ENCODE peak calls at places on chromosomes 11 and 22, in nine cellular contexts. One of them, this sample, is unnamed.

GRCh38 chr11:114891911-114892310 is 213.6 kb downstream of the NXPE2 start:
- DNase-seq in pancreas: no peak
- DNase-seq in heart left ventricle: no peak
- DNase-seq in thoracic aorta: no peak
- DNase-seq in GM23248: no peak
- DNase-seq in neural progenitor cell: no peak
- DNase-seq in SJSA1: no peak
- DNase-seq in tibial nerve: no peak
- DNase-seq in A673: no peak
- DNase-seq in this sample: no peak

GRCh38 chr22:35587447-35587870 is 29.7 kb downstream of the MB start:
- DNase-seq in A673: peak; percentile 34
- DNase-seq in SJSA1: no peak
- DNase-seq in pancreas: no peak
- DNase-seq in GM23248: peak; percentile 15
- DNase-seq in neural progenitor cell: no peak
- DNase-seq in tibial nerve: no peak
- DNase-seq in thoracic aorta: no peak
- DNase-seq in heart left ventricle: peak; percentile 91
- DNase-seq in this sample: peak; percentile 94

GRCh38 chr11:84722583-84723108 is 904.5 kb downstream of the DLG2 start:
- DNase-seq in pancreas: no peak
- DNase-seq in heart left ventricle: no peak
- DNase-seq in A673: peak; percentile 16
- DNase-seq in neural progenitor cell: peak; percentile 69
- DNase-seq in tibial nerve: no peak
- DNase-seq in SJSA1: no peak
- DNase-seq in thoracic aorta: no peak
- DNase-seq in GM23248: peak; percentile 1
- DNase-seq in this sample: no peak

GRCh38 chr11:28228196-28228595 is 120.0 kb downstream of the METTL15 start:
- DNase-seq in SJSA1: no peak
- DNase-seq in pancreas: no peak
- DNase-seq in heart left ventricle: no peak
- DNase-seq in tibial nerve: no peak
- DNase-seq in A673: peak; percentile 49
- DNase-seq in thoracic aorta: no peak
- DNase-seq in neural progenitor cell: no peak
- DNase-seq in GM23248: peak; percentile 34
- DNase-seq in this sample: no peak

GRCh38 chr11:111918390-111919256 is at the start of gene C11orf52:
- DNase-seq in tibial nerve: no peak
- DNase-seq in thoracic aorta: no peak
- DNase-seq in pancreas: peak; percentile 91
- DNase-seq in GM23248: peak; percentile 66
- DNase-seq in SJSA1: no peak
- DNase-seq in heart left ventricle: no peak
- DNase-seq in A673: peak; percentile 91
- DNase-seq in neural progenitor cell: peak; percentile 45
- DNase-seq in this sample: peak; percentile 70

GRCh38 chr11:34405079-34405858 is 33.5 kb upstream of the CAT start:
- DNase-seq in pancreas: no peak
- DNase-seq in tibial nerve: no peak
- DNase-seq in SJSA1: no peak
- DNase-seq in heart left ventricle: no peak
- DNase-seq in GM23248: peak; percentile 91
- DNase-seq in neural progenitor cell: no peak
- DNase-seq in A673: peak; percentile 76
- DNase-seq in thoracic aorta: no peak
- DNase-seq in this sample: no peak

GRCh38 chr11:11349051-11349450 is 4.0 kb downstream of the CSNK2A3 start:
- DNase-seq in heart left ventricle: no peak
- DNase-seq in SJSA1: no peak
- DNase-seq in tibial nerve: no peak
- DNase-seq in neural progenitor cell: no peak
- DNase-seq in pancreas: no peak
- DNase-seq in GM23248: no peak
- DNase-seq in thoracic aorta: no peak
- DNase-seq in A673: no peak
- DNase-seq in this sample: no peak

GRCh38 chr11:22711880-22712279 is 45.5 kb downstream of the GAS2 start:
- DNase-seq in neural progenitor cell: no peak
- DNase-seq in heart left ventricle: no peak
- DNase-seq in GM23248: no peak
- DNase-seq in thoracic aorta: no peak
- DNase-seq in tibial nerve: no peak
- DNase-seq in pancreas: peak; percentile 22
- DNase-seq in SJSA1: no peak
- DNase-seq in A673: no peak
- DNase-seq in this sample: peak; percentile 26

GRCh38 chr11:97454988-97455387 is 1065.2 kb downstream of the JRKL start:
- DNase-seq in tibial nerve: no peak
- DNase-seq in SJSA1: no peak
- DNase-seq in thoracic aorta: no peak
- DNase-seq in pancreas: no peak
- DNase-seq in A673: peak; percentile 23
- DNase-seq in neural progenitor cell: peak; percentile 30
- DNase-seq in heart left ventricle: no peak
- DNase-seq in GM23248: peak; percentile 6
- DNase-seq in this sample: no peak

GRCh38 chr11:2209900-2210321 is 38.3 kb upstream of the TH start:
- DNase-seq in SJSA1: no peak
- DNase-seq in thoracic aorta: no peak
- DNase-seq in GM23248: no peak
- DNase-seq in tibial nerve: no peak
- DNase-seq in neural progenitor cell: no peak
- DNase-seq in A673: no peak
- DNase-seq in pancreas: peak; percentile 15
- DNase-seq in heart left ventricle: peak; percentile 7
- DNase-seq in this sample: no peak

GRCh38 chr11:120564573-120565301 is 53.2 kb downstream of the GRIK4 start:
- DNase-seq in neural progenitor cell: peak; percentile 74
- DNase-seq in heart left ventricle: peak; percentile 46
- DNase-seq in SJSA1: no peak
- DNase-seq in thoracic aorta: no peak
- DNase-seq in GM23248: peak; percentile 90
- DNase-seq in tibial nerve: no peak
- DNase-seq in pancreas: no peak
- DNase-seq in A673: peak; percentile 26
- DNase-seq in this sample: peak; percentile 84

GRCh38 chr11:8167796-8168195 is 1.0 kb downstream of the RIC3 start:
- DNase-seq in pancreas: no peak
- DNase-seq in GM23248: peak; percentile 32
- DNase-seq in thoracic aorta: no peak
- DNase-seq in SJSA1: no peak
- DNase-seq in tibial nerve: no peak
- DNase-seq in A673: no peak
- DNase-seq in heart left ventricle: no peak
- DNase-seq in neural progenitor cell: peak; percentile 46
- DNase-seq in this sample: no peak

GRCh38 chr22:26447594-26448329 is 18.7 kb downstream of the ASPHD2 start:
- DNase-seq in SJSA1: no peak
- DNase-seq in A673: no peak
- DNase-seq in tibial nerve: no peak
- DNase-seq in heart left ventricle: no peak
- DNase-seq in thoracic aorta: no peak
- DNase-seq in pancreas: no peak
- DNase-seq in GM23248: no peak
- DNase-seq in neural progenitor cell: no peak
- DNase-seq in this sample: no peak

GRCh38 chr11:47994417-47994816 is 14.1 kb downstream of the PTPRJ start:
- DNase-seq in GM23248: no peak
- DNase-seq in neural progenitor cell: no peak
- DNase-seq in heart left ventricle: no peak
- DNase-seq in SJSA1: no peak
- DNase-seq in pancreas: no peak
- DNase-seq in tibial nerve: no peak
- DNase-seq in thoracic aorta: no peak
- DNase-seq in A673: no peak
- DNase-seq in this sample: no peak
- H3K9me3 ChIP-seq in GM23248: no peaks in the 10 kb centered on the region
- H3K9me3 ChIP-seq in neural progenitor cell: no peaks in the 10 kb centered on the region
- H3K9me3 ChIP-seq in heart left ventricle: no peaks in the 10 kb centered on the region
- H3K9me3 ChIP-seq in SJSA1: no peaks in the 10 kb centered on the region
- H3K9me3 ChIP-seq in pancreas: no peaks in the 10 kb centered on the region
- H3K9me3 ChIP-seq in tibial nerve: no peaks in the 10 kb centered on the region
- H3K9me3 ChIP-seq in thoracic aorta: no peaks in the 10 kb centered on the region
- H3K9me3 ChIP-seq in A673: no peaks in the 10 kb centered on the region
- H3K9me3 ChIP-seq in this sample: peaks cover 2% of the 10 kb centered on the region

GRCh38 chr22:47633111-47633510 is 870.7 kb downstream of the TBC1D22A start:
- DNase-seq in A673: no peak
- DNase-seq in pancreas: no peak
- DNase-seq in SJSA1: no peak
- DNase-seq in neural progenitor cell: no peak
- DNase-seq in thoracic aorta: no peak
- DNase-seq in tibial nerve: no peak
- DNase-seq in heart left ventricle: no peak
- DNase-seq in GM23248: no peak
- DNase-seq in this sample: no peak

GRCh38 chr22:47632646-47633045 is 870.2 kb downstream of the TBC1D22A start:
- DNase-seq in SJSA1: no peak
- DNase-seq in A673: no peak
- DNase-seq in thoracic aorta: no peak
- DNase-seq in tibial nerve: no peak
- DNase-seq in GM23248: no peak
- DNase-seq in heart left ventricle: no peak
- DNase-seq in neural progenitor cell: no peak
- DNase-seq in pancreas: no peak
- DNase-seq in this sample: no peak

GRCh38 chr22:47631571-47632102 is 869.2 kb downstream of the TBC1D22A start:
- DNase-seq in GM23248: no peak
- DNase-seq in neural progenitor cell: no peak
- DNase-seq in tibial nerve: no peak
- DNase-seq in A673: no peak
- DNase-seq in SJSA1: no peak
- DNase-seq in heart left ventricle: no peak
- DNase-seq in pancreas: no peak
- DNase-seq in thoracic aorta: no peak
- DNase-seq in this sample: no peak

GRCh38 chr22:47630741-47631534 is 868.5 kb downstream of the TBC1D22A start:
- DNase-seq in GM23248: no peak
- DNase-seq in pancreas: no peak
- DNase-seq in tibial nerve: no peak
- DNase-seq in SJSA1: no peak
- DNase-seq in A673: no peak
- DNase-seq in thoracic aorta: no peak
- DNase-seq in neural progenitor cell: no peak
- DNase-seq in heart left ventricle: no peak
- DNase-seq in this sample: no peak

GRCh38 chr22:47634342-47634741 is 871.9 kb downstream of the TBC1D22A start:
- DNase-seq in A673: no peak
- DNase-seq in pancreas: no peak
- DNase-seq in tibial nerve: no peak
- DNase-seq in GM23248: no peak
- DNase-seq in heart left ventricle: no peak
- DNase-seq in thoracic aorta: no peak
- DNase-seq in SJSA1: no peak
- DNase-seq in neural progenitor cell: peak; percentile 26
- DNase-seq in this sample: no peak
- H3K9me3 ChIP-seq in A673: peaks cover 10% of the 10 kb centered on the region
- H3K9me3 ChIP-seq in pancreas: no peaks in the 10 kb centered on the region
- H3K9me3 ChIP-seq in tibial nerve: peaks cover 21% of the 10 kb centered on the region
- H3K9me3 ChIP-seq in GM23248: no peaks in the 10 kb centered on the region
- H3K9me3 ChIP-seq in heart left ventricle: peaks cover 17% of the 10 kb centered on the region
- H3K9me3 ChIP-seq in thoracic aorta: peaks cover 3% of the 10 kb centered on the region
- H3K9me3 ChIP-seq in SJSA1: peaks cover 3% of the 10 kb centered on the region
- H3K9me3 ChIP-seq in neural progenitor cell: no peaks in the 10 kb centered on the region
- H3K9me3 ChIP-seq in this sample: peaks cover 2% of the 10 kb centered on the region

DNA sequence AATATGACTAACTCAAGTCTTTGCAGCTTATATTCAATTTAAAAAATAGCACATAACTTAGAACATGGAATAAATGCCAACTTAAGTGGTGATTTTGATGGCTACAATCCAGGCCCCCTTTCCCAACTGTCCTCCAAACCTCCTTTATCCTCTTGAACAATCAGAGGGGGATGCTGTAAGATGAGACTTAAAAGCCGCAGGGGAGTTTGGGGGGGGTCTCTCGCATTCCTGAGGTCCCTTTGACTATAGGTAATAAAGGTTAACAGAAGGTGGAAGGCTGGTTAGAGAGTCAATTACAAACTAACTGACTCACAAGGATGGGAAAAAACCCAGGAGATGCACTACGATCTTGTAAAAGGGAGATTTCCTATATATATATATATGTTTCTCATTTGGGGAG is 101.8 kb downstream of the KIRREL3 start:
- DNase-seq in tibial nerve: no peak
- DNase-seq in A673: no peak
- DNase-seq in heart left ventricle: no peak
- DNase-seq in neural progenitor cell: peak; percentile 56
- DNase-seq in SJSA1: no peak
- DNase-seq in GM23248: no peak
- DNase-seq in thoracic aorta: no peak
- DNase-seq in pancreas: no peak
- DNase-seq in this sample: no peak
- H3K9me3 ChIP-seq in tibial nerve: peaks cover 17% of the 10 kb centered on the region
- H3K9me3 ChIP-seq in A673: no peaks in the 10 kb centered on the region
- H3K9me3 ChIP-seq in heart left ventricle: peaks cover 11% of the 10 kb centered on the region
- H3K9me3 ChIP-seq in neural progenitor cell: peaks cover 3% of the 10 kb centered on the region
- H3K9me3 ChIP-seq in SJSA1: no peaks in the 10 kb centered on the region
- H3K9me3 ChIP-seq in GM23248: no peaks in the 10 kb centered on the region
- H3K9me3 ChIP-seq in thoracic aorta: no peaks in the 10 kb centered on the region
- H3K9me3 ChIP-seq in pancreas: no peaks in the 10 kb centered on the region
- H3K9me3 ChIP-seq in this sample: no peaks in the 10 kb centered on the region

DNA sequence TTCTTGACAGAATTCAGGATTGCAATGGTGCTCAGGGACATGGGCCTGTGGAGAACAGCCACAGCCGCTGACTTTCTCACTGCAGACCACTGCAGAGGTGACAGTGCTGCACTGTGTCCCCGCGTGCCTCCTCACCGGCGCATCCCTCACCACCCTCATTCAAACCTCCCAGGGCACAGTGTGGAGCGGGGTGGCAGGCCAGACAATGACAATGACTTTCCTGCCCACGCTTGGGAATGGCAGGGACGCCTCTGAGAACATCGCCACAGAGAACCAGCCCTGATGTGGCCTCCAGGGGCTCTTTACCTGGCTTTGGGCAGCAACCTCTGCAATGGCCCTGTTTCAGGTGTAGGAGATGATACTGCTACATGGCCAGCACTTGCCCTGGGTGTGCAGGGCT is 65.7 kb downstream of the NCAPD3 start:
- DNase-seq in A673: no peak
- DNase-seq in GM23248: no peak
- DNase-seq in neural progenitor cell: no peak
- DNase-seq in SJSA1: no peak
- DNase-seq in tibial nerve: no peak
- DNase-seq in thoracic aorta: no peak
- DNase-seq in heart left ventricle: no peak
- DNase-seq in pancreas: no peak
- DNase-seq in this sample: no peak
- H3K9me3 ChIP-seq in A673: no peaks in the 10 kb centered on the region
- H3K9me3 ChIP-seq in GM23248: no peaks in the 10 kb centered on the region
- H3K9me3 ChIP-seq in neural progenitor cell: peaks cover 12% of the 10 kb centered on the region
- H3K9me3 ChIP-seq in SJSA1: no peaks in the 10 kb centered on the region
- H3K9me3 ChIP-seq in tibial nerve: no peaks in the 10 kb centered on the region
- H3K9me3 ChIP-seq in thoracic aorta: no peaks in the 10 kb centered on the region
- H3K9me3 ChIP-seq in heart left ventricle: no peaks in the 10 kb centered on the region
- H3K9me3 ChIP-seq in pancreas: no peaks in the 10 kb centered on the region
- H3K9me3 ChIP-seq in this sample: no peaks in the 10 kb centered on the region